ENCODE peak calls at places on chromosome 1, in ten cellular contexts. Q is tibial nerve; N is MCF 10A; X is body of pancreas; R is left ventricle myocardium inferior; O is Daoy; L is stimulated activated CD8-positive, alpha-beta memory T cell treated with anti-CD3 and anti-CD28 coated beads, Interleukin-4, amount 100 ng/mL, for 4 hours; D is A549; E is left lung; K is T-helper 1 cell. W is an unnamed sample.

GRCh38 chr1:161359316-161359715 is 8.4 kb downstream of the CFAP126 start:
- DNase-seq in Q (no peak), N (no peak), X (no peak), R (no peak), O (no peak), L (no peak), D (no peak), E (no peak), K (no peak), W (no peak)

GRCh38 chr1:228265167-228265566 is 57.3 kb downstream of the OBSCN start:
- DNase-seq in Q (no peak), N (peak), X (no peak), R (no peak), O (no peak), L (no peak), D (no peak), E (no peak), K (no peak), W (no peak)

GRCh38 chr1:201385299-201385891 is 7.9 kb upstream of the TNNT2 start:
- DNase-seq in Q (peak), N (peak), X (peak), R (no peak), O (peak), L (no peak), D (peak), E (peak), K (no peak), W (no peak)

GRCh38 chr1:245262876-245263625 is 108.3 kb downstream of the KIF26B start:
- DNase-seq in Q (no peak), N (no peak), X (no peak), R (no peak), O (peak), L (no peak), D (no peak), E (no peak), K (no peak), W (no peak)

GRCh38 chr1:3642921-3643675 is 6.8 kb downstream of the WRAP73 start:
- DNase-seq in Q (no peak), N (no peak), X (no peak), R (no peak), O (no peak), L (no peak), D (no peak), E (no peak), K (no peak), W (no peak)

GRCh38 chr1:88726697-88727096 is 42.6 kb downstream of the PKN2 start:
- DNase-seq in Q (no peak), N (no peak), X (no peak), R (no peak), O (no peak), L (no peak), D (no peak), E (no peak), K (no peak), W (no peak)

GRCh38 chr1:79663916-79664315 is 657.4 kb upstream of the ADGRL4 start:
- DNase-seq in Q (no peak), N (no peak), X (no peak), R (no peak), O (no peak), L (no peak), D (no peak), E (no peak), K (no peak), W (no peak)

GRCh38 chr1:17795836-17796645 is 40.9 kb downstream of the ACTL8 start:
- DNase-seq in Q (no peak), N (no peak), X (no peak), R (no peak), O (no peak), L (no peak), D (no peak), E (no peak), K (no peak), W (no peak)

GRCh38 chr1:10107985-10108663 is 75.4 kb downstream of the UBE4B start:
- DNase-seq in Q (no peak), N (peak), X (no peak), R (no peak), O (peak), L (no peak), D (no peak), E (no peak), K (no peak), W (no peak)

GRCh38 chr1:92993581-92993980 is 32.3 kb upstream of the DIPK1A start:
- DNase-seq in Q (no peak), N (no peak), X (no peak), R (no peak), O (no peak), L (no peak), D (no peak), E (no peak), K (no peak), W (no peak)

GRCh38 chr1:239985044-239985443 is 106.6 kb upstream of the FMN2 start:
- DNase-seq in Q (no peak), N (no peak), X (no peak), R (no peak), O (no peak), L (no peak), D (no peak), E (no peak), K (no peak), W (no peak)

GRCh38 chr1:203099760-203100159 is 13.9 kb upstream of the MYOG start:
- DNase-seq in Q (no peak), N (no peak), X (no peak), R (no peak), O (no peak), L (no peak), D (no peak), E (no peak), K (no peak), W (no peak)

GRCh38 chr1:22625262-22625925 is 11.0 kb upstream of the C1QA start:
- DNase-seq in Q (no peak), N (peak), X (no peak), R (no peak), O (peak), L (no peak), D (no peak), E (no peak), K (no peak), W (no peak)

GRCh38 chr1:190067592-190067991 is 410.1 kb downstream of the BRINP3 start:
- DNase-seq in Q (no peak), N (peak), X (no peak), R (no peak), O (peak), L (no peak), D (no peak), E (no peak), K (no peak), W (no peak)

GRCh38 chr1:24903011-24903461 is 27.0 kb downstream of the RUNX3 start:
- DNase-seq in Q (no peak), N (no peak), X (no peak), R (no peak), O (no peak), L (no peak), D (no peak), E (peak), K (no peak), W (no peak)

GRCh38 chr1:234507089-234507488 is 28.1 kb upstream of the TARBP1 start:
- DNase-seq in Q (no peak), N (no peak), X (no peak), R (no peak), O (no peak), L (no peak), D (no peak), E (no peak), K (no peak), W (no peak)

GRCh38 chr1:206114692-206115430 is 2.3 kb downstream of the AVPR1B start:
- DNase-seq in Q (no peak), N (no peak), X (no peak), R (no peak), O (no peak), L (no peak), D (no peak), E (no peak), K (no peak), W (no peak)

GRCh38 chr1:4969556-4970129 is 315.2 kb downstream of the AJAP1 start:
- DNase-seq in Q (no peak), N (no peak), X (no peak), R (no peak), O (no peak), L (no peak), D (no peak), E (no peak), K (no peak), W (no peak)

GRCh38 chr1:222557148-222557547 is 9.2 kb upstream of the HHIPL2 start:
- DNase-seq in Q (no peak), N (peak), X (no peak), R (no peak), O (peak), L (no peak), D (no peak), E (no peak), K (no peak), W (no peak)

GRCh38 chr1:167090289-167090942 is at the start of gene GPA33:
- DNase-seq in Q (no peak), N (no peak), X (no peak), R (no peak), O (no peak), L (no peak), D (no peak), E (no peak), K (no peak), W (no peak)

GRCh38 chr1:6547301-6547700 is 7.0 kb downstream of the NOL9 start:
- DNase-seq in Q (no peak), N (peak), X (no peak), R (no peak), O (no peak), L (no peak), D (no peak), E (no peak), K (no peak), W (no peak)

GRCh38 chr1:182003025-182003725 is 58.3 kb downstream of the ZNF648 start:
- DNase-seq in Q (no peak), N (no peak), X (no peak), R (peak), O (no peak), L (no peak), D (no peak), E (no peak), K (no peak), W (no peak)

GRCh38 chr1:64685942-64686341 is 58.9 kb upstream of the RAVER2 start:
- DNase-seq in Q (no peak), N (no peak), X (no peak), R (no peak), O (no peak), L (no peak), D (no peak), E (no peak), K (no peak), W (no peak)

GRCh38 chr1:29236993-29237905 is 927 bp downstream of the PTPRU start:
- DNase-seq in Q (peak), N (peak), X (peak), R (peak), O (peak), L (no peak), D (no peak), E (no peak), K (no peak), W (no peak)

GRCh38 chr1:1099506-1100183 is 16.2 kb downstream of the C1orf159 start:
- DNase-seq in Q (no peak), N (no peak), X (no peak), R (no peak), O (no peak), L (no peak), D (no peak), E (no peak), K (no peak), W (no peak)

GRCh38 chr1:2532485-2533160 is 2.6 kb upstream of the HES5 start:
- DNase-seq in Q (no peak), N (no peak), X (no peak), R (no peak), O (no peak), L (no peak), D (no peak), E (no peak), K (no peak), W (no peak)

GRCh38 chr1:77271851-77272250 is 10.0 kb upstream of the AK5 start:
- DNase-seq in Q (no peak), N (peak), X (no peak), R (no peak), O (no peak), L (no peak), D (no peak), E (no peak), K (no peak), W (no peak)

GRCh38 chr1:218294531-218294930 is 9.4 kb downstream of the RRP15 start:
- DNase-seq in Q (no peak), N (peak), X (no peak), R (no peak), O (peak), L (no peak), D (no peak), E (no peak), K (no peak), W (no peak)

GRCh38 chr1:63935148-63935547 is 161.3 kb downstream of the ROR1 start:
- DNase-seq in Q (no peak), N (peak), X (peak), R (no peak), O (peak), L (no peak), D (no peak), E (no peak), K (no peak), W (no peak)

GRCh38 chr1:156150107-156151000 is 3.0 kb upstream of the SEMA4A start:
- DNase-seq in Q (no peak), N (no peak), X (no peak), R (no peak), O (no peak), L (no peak), D (no peak), E (no peak), K (no peak), W (no peak)

GRCh38 chr1:114344656-114345055 is 166.3 kb downstream of the TRIM33 start:
- DNase-seq in Q (no peak), N (no peak), X (no peak), R (no peak), O (no peak), L (no peak), D (no peak), E (no peak), K (no peak), W (no peak)

GRCh38 chr1:206143537-206144155 is 26.5 kb upstream of the AVPR1B start:
- DNase-seq in Q (no peak), N (no peak), X (no peak), R (no peak), O (no peak), L (no peak), D (no peak), E (no peak), K (no peak), W (no peak)

GRCh38 chr1:58432813-58433668 is 113.5 kb downstream of the OMA1 start:
- DNase-seq in Q (no peak), N (peak), X (no peak), R (peak), O (peak), L (no peak), D (no peak), E (no peak), K (no peak), W (no peak)

GRCh38 chr1:33903210-33903589 is 39.3 kb downstream of the HMGB4 start:
- DNase-seq in Q (no peak), N (no peak), X (peak), R (no peak), O (no peak), L (no peak), D (no peak), E (no peak), K (no peak), W (no peak)

GRCh38 chr1:165383067-165383466 is 26.6 kb upstream of the LMX1A start:
- DNase-seq in Q (peak), N (peak), X (no peak), R (peak), O (peak), L (no peak), D (no peak), E (no peak), K (no peak), W (no peak)

GRCh38 chr1:30715216-30715615 is 8.2 kb downstream of the MATN1 start:
- DNase-seq in Q (no peak), N (no peak), X (no peak), R (no peak), O (no peak), L (no peak), D (no peak), E (no peak), K (no peak), W (no peak)

GRCh38 chr1:46301406-46302090 is 1.9 kb downstream of the LRRC41 start:
- DNase-seq in Q (peak), N (peak), X (peak), R (no peak), O (peak), L (no peak), D (no peak), E (peak), K (no peak), W (no peak)

W was measured in cortex of kidney.